ENCODE peak calls at places on chromosomes 11 and 22, in seven cellular contexts. One of them, this sample, is unnamed.
A peak's percentile ranks its signal among the peaks of the same experiment; 100 is the strongest.

GRCh38 chr22:30876925-30877553 is 91.5 kb downstream of the MORC2 start:
- DNase-seq in foreskin fibroblast: peak; percentile 63
- DNase-seq in heart left ventricle: peak; percentile 42
- DNase-seq in AG04449: no peak
- DNase-seq in uterus: no peak
- DNase-seq in GM10248: no peak
- DNase-seq in fibroblast of lung: peak; percentile 56
- DNase-seq in this sample: no peak

GRCh38 chr11:119371067-119371601 is 10.4 kb downstream of the USP2 start:
- DNase-seq in AG04449: no peak
- DNase-seq in heart left ventricle: no peak
- DNase-seq in GM10248: no peak
- DNase-seq in uterus: no peak
- DNase-seq in fibroblast of lung: no peak
- DNase-seq in foreskin fibroblast: no peak
- DNase-seq in this sample: no peak

GRCh38 chr11:68049509-68050370 is 10.9 kb downstream of the TCIRG1 start:
- DNase-seq in uterus: no peak
- DNase-seq in GM10248: no peak
- DNase-seq in heart left ventricle: no peak
- DNase-seq in foreskin fibroblast: no peak
- DNase-seq in AG04449: no peak
- DNase-seq in fibroblast of lung: peak; percentile 41
- DNase-seq in this sample: no peak

GRCh38 chr11:70034740-70035365 is 43.3 kb upstream of the ANO1 start:
- DNase-seq in AG04449: no peak
- DNase-seq in uterus: no peak
- DNase-seq in foreskin fibroblast: no peak
- DNase-seq in GM10248: no peak
- DNase-seq in heart left ventricle: no peak
- DNase-seq in fibroblast of lung: no peak
- DNase-seq in this sample: no peak

GRCh38 chr11:36985562-36985961 is 387.5 kb upstream of the RAG2 start:
- DNase-seq in foreskin fibroblast: no peak
- DNase-seq in AG04449: no peak
- DNase-seq in uterus: no peak
- DNase-seq in GM10248: no peak
- DNase-seq in heart left ventricle: no peak
- DNase-seq in fibroblast of lung: no peak
- DNase-seq in this sample: no peak

GRCh38 chr11:3906166-3906565 is 50.7 kb downstream of the STIM1 start:
- DNase-seq in foreskin fibroblast: no peak
- DNase-seq in heart left ventricle: no peak
- DNase-seq in uterus: no peak
- DNase-seq in GM10248: no peak
- DNase-seq in fibroblast of lung: peak; percentile 7
- DNase-seq in AG04449: no peak
- DNase-seq in this sample: no peak

GRCh38 chr11:75593337-75593915 is 31.4 kb downstream of the SERPINH1 start:
- DNase-seq in GM10248: no peak
- DNase-seq in foreskin fibroblast: peak; percentile 34
- DNase-seq in heart left ventricle: no peak
- DNase-seq in AG04449: no peak
- DNase-seq in fibroblast of lung: no peak
- DNase-seq in uterus: no peak
- DNase-seq in this sample: no peak

GRCh38 chr11:43359432-43359818 is 705 bp downstream of the TTC17 start:
- DNase-seq in AG04449: no peak
- DNase-seq in foreskin fibroblast: peak; percentile 58
- DNase-seq in GM10248: peak; percentile 31
- DNase-seq in heart left ventricle: peak; percentile 9
- DNase-seq in uterus: no peak
- DNase-seq in fibroblast of lung: peak; percentile 28
- DNase-seq in this sample: no peak

GRCh38 chr11:130719516-130719915 is 196.8 kb downstream of the SNX19 start:
- DNase-seq in uterus: no peak
- DNase-seq in heart left ventricle: no peak
- DNase-seq in fibroblast of lung: peak; percentile 92
- DNase-seq in GM10248: no peak
- DNase-seq in foreskin fibroblast: peak; percentile 74
- DNase-seq in AG04449: no peak
- DNase-seq in this sample: no peak

GRCh38 chr11:92451081-92451480 is 226.5 kb downstream of the FAT3 start:
- DNase-seq in GM10248: no peak
- DNase-seq in foreskin fibroblast: no peak
- DNase-seq in fibroblast of lung: no peak
- DNase-seq in heart left ventricle: no peak
- DNase-seq in uterus: no peak
- DNase-seq in AG04449: no peak
- DNase-seq in this sample: no peak

GRCh38 chr22:40024201-40025061 is 29.7 kb downstream of the FAM83F start:
- DNase-seq in uterus: no peak
- DNase-seq in fibroblast of lung: peak; percentile 53
- DNase-seq in GM10248: peak; percentile 87
- DNase-seq in foreskin fibroblast: peak; percentile 82
- DNase-seq in heart left ventricle: peak; percentile 51
- DNase-seq in AG04449: no peak
- DNase-seq in this sample: no peak

GRCh38 chr22:42862045-42862734 is 5.1 kb upstream of the ARFGAP3 start:
- DNase-seq in uterus: no peak
- DNase-seq in AG04449: no peak
- DNase-seq in foreskin fibroblast: peak; percentile 28
- DNase-seq in GM10248: no peak
- DNase-seq in heart left ventricle: no peak
- DNase-seq in fibroblast of lung: peak; percentile 89
- DNase-seq in this sample: no peak

GRCh38 chr11:93225642-93226041 is 27.9 kb upstream of the SLC36A4 start:
- DNase-seq in GM10248: peak; percentile 17
- DNase-seq in fibroblast of lung: peak; percentile 4
- DNase-seq in foreskin fibroblast: peak; percentile 26
- DNase-seq in heart left ventricle: no peak
- DNase-seq in uterus: no peak
- DNase-seq in AG04449: no peak
- DNase-seq in this sample: no peak

GRCh38 chr22:29661355-29661754 is 57.9 kb downstream of the NF2 start:
- DNase-seq in fibroblast of lung: peak; percentile 36
- DNase-seq in heart left ventricle: no peak
- DNase-seq in foreskin fibroblast: peak; percentile 58
- DNase-seq in uterus: no peak
- DNase-seq in GM10248: no peak
- DNase-seq in AG04449: no peak
- DNase-seq in this sample: no peak

GRCh38 chr11:13328276-13328675 is 50.7 kb downstream of the BMAL1 start:
- DNase-seq in uterus: no peak
- DNase-seq in AG04449: no peak
- DNase-seq in GM10248: no peak
- DNase-seq in foreskin fibroblast: no peak
- DNase-seq in fibroblast of lung: peak; percentile 39
- DNase-seq in heart left ventricle: no peak
- DNase-seq in this sample: no peak

GRCh38 chr22:48748113-48748859 is 1079.4 kb downstream of the BRD1 start:
- DNase-seq in AG04449: no peak
- DNase-seq in foreskin fibroblast: no peak
- DNase-seq in heart left ventricle: peak; percentile 5
- DNase-seq in uterus: no peak
- DNase-seq in fibroblast of lung: no peak
- DNase-seq in GM10248: no peak
- DNase-seq in this sample: peak; percentile 27

GRCh38 chr22:48748860-48749554 is 1078.7 kb downstream of the BRD1 start:
- DNase-seq in heart left ventricle: peak; percentile 1
- DNase-seq in GM10248: no peak
- DNase-seq in AG04449: no peak
- DNase-seq in foreskin fibroblast: no peak
- DNase-seq in fibroblast of lung: no peak
- DNase-seq in uterus: no peak
- DNase-seq in this sample: no peak

GRCh38 chr22:48745842-48746788 is 1081.6 kb downstream of the BRD1 start:
- DNase-seq in GM10248: no peak
- DNase-seq in AG04449: no peak
- DNase-seq in uterus: no peak
- DNase-seq in fibroblast of lung: no peak
- DNase-seq in foreskin fibroblast: no peak
- DNase-seq in heart left ventricle: peak; percentile 1
- DNase-seq in this sample: peak; percentile 40

GRCh38 chr22:48744967-48745841 is 1082.5 kb downstream of the BRD1 start:
- DNase-seq in heart left ventricle: peak; percentile 1
- DNase-seq in foreskin fibroblast: no peak
- DNase-seq in AG04449: no peak
- DNase-seq in fibroblast of lung: no peak
- DNase-seq in uterus: no peak
- DNase-seq in GM10248: no peak
- DNase-seq in this sample: peak; percentile 37

GRCh38 chr22:48746789-48747425 is 1080.8 kb downstream of the BRD1 start:
- DNase-seq in AG04449: no peak
- DNase-seq in uterus: no peak
- DNase-seq in GM10248: no peak
- DNase-seq in foreskin fibroblast: no peak
- DNase-seq in heart left ventricle: peak; percentile 1
- DNase-seq in fibroblast of lung: no peak
- DNase-seq in this sample: peak; percentile 40
- TF ChIP-seq CTCF in AG04449: no peak
- TF ChIP-seq CTCF in uterus: no peak
- TF ChIP-seq CTCF in GM10248: no peak
- TF ChIP-seq CTCF in foreskin fibroblast: no peak
- TF ChIP-seq CTCF in heart left ventricle: no peak
- TF ChIP-seq CTCF in fibroblast of lung: no peak
- TF ChIP-seq CTCF in this sample: no peak

GRCh38 chr22:37982938-37983859 is 1.2 kb downstream of the SOX10 start:
- DNase-seq in heart left ventricle: no peak
- DNase-seq in fibroblast of lung: no peak
- DNase-seq in uterus: no peak
- DNase-seq in foreskin fibroblast: no peak
- DNase-seq in GM10248: no peak
- DNase-seq in AG04449: no peak
- DNase-seq in this sample: no peak
- TF ChIP-seq CTCF in heart left ventricle: peak; percentile 21
- TF ChIP-seq CTCF in fibroblast of lung: no peak
- TF ChIP-seq CTCF in uterus: no peak
- TF ChIP-seq CTCF in foreskin fibroblast: peak; percentile 2
- TF ChIP-seq CTCF in GM10248: no peak
- TF ChIP-seq CTCF in AG04449: peak; percentile 3
- TF ChIP-seq CTCF in this sample: no peak

GRCh38 chr22:46131151-46131587 is 19.2 kb upstream of the PPARA start:
- DNase-seq in GM10248: no peak
- DNase-seq in fibroblast of lung: no peak
- DNase-seq in heart left ventricle: no peak
- DNase-seq in AG04449: no peak
- DNase-seq in uterus: no peak
- DNase-seq in foreskin fibroblast: no peak
- DNase-seq in this sample: no peak

GRCh38 chr22:46126853-46127385 is 23.4 kb upstream of the PPARA start:
- DNase-seq in heart left ventricle: no peak
- DNase-seq in fibroblast of lung: no peak
- DNase-seq in uterus: no peak
- DNase-seq in GM10248: no peak
- DNase-seq in foreskin fibroblast: no peak
- DNase-seq in AG04449: no peak
- DNase-seq in this sample: no peak

GRCh38 chr22:46128606-46129005 is 21.7 kb upstream of the PPARA start:
- DNase-seq in foreskin fibroblast: no peak
- DNase-seq in fibroblast of lung: no peak
- DNase-seq in GM10248: no peak
- DNase-seq in heart left ventricle: no peak
- DNase-seq in uterus: no peak
- DNase-seq in AG04449: no peak
- DNase-seq in this sample: no peak

GRCh38 chr22:46127556-46127955 is 22.8 kb upstream of the PPARA start:
- DNase-seq in uterus: no peak
- DNase-seq in foreskin fibroblast: no peak
- DNase-seq in AG04449: no peak
- DNase-seq in heart left ventricle: no peak
- DNase-seq in GM10248: no peak
- DNase-seq in fibroblast of lung: no peak
- DNase-seq in this sample: no peak

GRCh38 chr22:46129390-46130041 is 20.8 kb upstream of the PPARA start:
- DNase-seq in AG04449: no peak
- DNase-seq in heart left ventricle: peak; percentile 78
- DNase-seq in uterus: no peak
- DNase-seq in foreskin fibroblast: no peak
- DNase-seq in fibroblast of lung: no peak
- DNase-seq in GM10248: no peak
- DNase-seq in this sample: peak; percentile 89
- TF ChIP-seq CTCF in AG04449: no peak
- TF ChIP-seq CTCF in heart left ventricle: no peak
- TF ChIP-seq CTCF in uterus: no peak
- TF ChIP-seq CTCF in foreskin fibroblast: no peak
- TF ChIP-seq CTCF in fibroblast of lung: no peak
- TF ChIP-seq CTCF in GM10248: no peak
- TF ChIP-seq CTCF in this sample: no peak

GRCh38 chr11:110367571-110367970 is 62.2 kb upstream of the FDX1 start:
- DNase-seq in AG04449: no peak
- DNase-seq in foreskin fibroblast: no peak
- DNase-seq in uterus: no peak
- DNase-seq in fibroblast of lung: no peak
- DNase-seq in GM10248: no peak
- DNase-seq in heart left ventricle: no peak
- DNase-seq in this sample: no peak
- TF ChIP-seq CTCF in AG04449: no peak
- TF ChIP-seq CTCF in foreskin fibroblast: no peak
- TF ChIP-seq CTCF in uterus: no peak
- TF ChIP-seq CTCF in fibroblast of lung: no peak
- TF ChIP-seq CTCF in GM10248: peak; percentile 8
- TF ChIP-seq CTCF in heart left ventricle: peak; percentile 47
- TF ChIP-seq CTCF in this sample: peak; percentile 29

DNA sequence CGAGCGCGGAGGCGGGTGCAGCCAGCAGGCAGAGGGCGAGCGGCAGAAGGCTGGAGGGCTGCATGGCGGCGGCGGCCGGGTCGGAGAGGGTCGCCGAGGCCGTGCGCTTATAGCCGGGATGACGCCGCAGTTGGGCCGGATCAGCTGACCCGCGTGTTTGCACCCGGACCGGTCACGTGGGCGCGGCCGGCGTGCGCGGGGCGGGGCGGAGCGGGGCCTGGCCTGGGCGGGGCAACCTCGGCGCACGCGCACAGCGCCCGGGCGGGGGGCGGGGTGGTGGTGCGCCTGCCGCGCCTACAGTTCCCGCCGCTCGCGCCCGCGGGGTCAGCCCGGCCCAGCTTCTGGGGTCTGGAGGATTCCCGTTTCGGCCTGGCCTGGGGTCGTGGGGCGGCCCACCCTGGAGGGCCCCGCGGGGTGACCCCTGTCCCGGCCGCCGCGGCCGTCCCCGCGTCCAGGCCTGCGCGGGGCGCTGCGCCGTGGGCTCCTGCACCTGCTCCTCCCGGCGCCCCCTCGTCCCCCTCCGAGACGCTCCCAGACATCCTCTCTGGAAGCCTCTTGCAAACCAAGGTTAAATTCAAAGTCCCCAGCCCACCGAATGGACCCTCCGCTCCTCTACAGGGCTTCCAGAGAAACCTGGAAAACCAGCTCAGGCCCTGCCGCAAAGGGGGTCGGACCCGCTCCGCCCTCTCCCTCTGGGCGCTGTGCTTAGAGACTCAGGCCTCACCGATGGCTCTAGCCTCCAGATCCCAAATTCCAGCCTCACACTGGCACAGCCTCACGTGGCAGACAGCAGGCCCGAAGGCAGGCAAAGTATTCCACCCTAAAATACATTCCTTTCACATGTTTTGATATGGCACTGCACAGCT is at the start of gene CTSD:
- DNase-seq in uterus: peak; percentile 80
- DNase-seq in foreskin fibroblast: peak; percentile 93
- DNase-seq in heart left ventricle: peak; percentile 91
- DNase-seq in AG04449: no peak
- DNase-seq in GM10248: peak; percentile 98
- DNase-seq in fibroblast of lung: peak; percentile 70
- DNase-seq in this sample: peak; percentile 92
- TF ChIP-seq CTCF in uterus: no peak
- TF ChIP-seq CTCF in foreskin fibroblast: no peak
- TF ChIP-seq CTCF in heart left ventricle: no peak
- TF ChIP-seq CTCF in AG04449: no peak
- TF ChIP-seq CTCF in GM10248: no peak
- TF ChIP-seq CTCF in fibroblast of lung: no peak
- TF ChIP-seq CTCF in this sample: no peak

GRCh38 chr22:21764038-21764804 is 28.6 kb upstream of the YPEL1 start:
- DNase-seq in fibroblast of lung: no peak
- DNase-seq in uterus: no peak
- DNase-seq in GM10248: no peak
- DNase-seq in heart left ventricle: no peak
- DNase-seq in foreskin fibroblast: no peak
- DNase-seq in AG04449: no peak
- DNase-seq in this sample: no peak
- TF ChIP-seq CTCF in fibroblast of lung: no peak
- TF ChIP-seq CTCF in uterus: no peak
- TF ChIP-seq CTCF in GM10248: no peak
- TF ChIP-seq CTCF in heart left ventricle: no peak
- TF ChIP-seq CTCF in foreskin fibroblast: no peak
- TF ChIP-seq CTCF in AG04449: no peak
- TF ChIP-seq CTCF in this sample: no peak